ENCODE peak calls at places on chromosome 15, in six cellular contexts. T is activated naive CD8-positive, alpha-beta T cell treated with anti-CD3 and anti-CD28 coated beads for 36 hours; K is EL; M is iris pigment epithelial cell; H is colonic mucosa; D is CD8-positive, alpha-beta memory T cell. Y is an unnamed sample.

GRCh38 chr15:89121414-89121813 is 33.2 kb downstream of the ABHD2 start:
- DNase-seq in D (no peak), K (no peak), M (no peak), T (no peak), H (peak), Y (no peak)

GRCh38 chr15:99511865-99512632 is 53.7 kb upstream of the MEF2A start:
- DNase-seq in K (no peak), H (no peak), M (no peak), T (no peak), D (no peak), Y (no peak)

GRCh38 chr15:48001393-48002059 is 119.3 kb upstream of the SLC24A5 start:
- DNase-seq in T (no peak), H (no peak), D (no peak), K (no peak), M (no peak), Y (no peak)

GRCh38 chr15:38768970-38769369 is 204.4 kb upstream of the RASGRP1 start:
- DNase-seq in T (no peak), K (peak), M (peak), H (peak), D (no peak), Y (no peak)

GRCh38 chr15:75348563-75349350 is 1.9 kb downstream of the NEIL1 start:
- DNase-seq in D (no peak), M (no peak), K (no peak), H (no peak), T (no peak), Y (no peak)

GRCh38 chr15:57306305-57306943 is 69.9 kb upstream of the CGNL1 start:
- DNase-seq in M (peak), D (peak), H (peak), T (peak), K (peak), Y (no peak)

GRCh38 chr15:42065008-42065407 is 29.4 kb downstream of the PLA2G4D start:
- DNase-seq in T (no peak), M (no peak), H (peak), D (no peak), K (peak), Y (no peak)

GRCh38 chr15:95932676-95933075 is 397.8 kb upstream of the NR2F2 start:
- DNase-seq in T (no peak), M (peak), D (no peak), K (peak), H (no peak), Y (no peak)

GRCh38 chr15:44710236-44711088 is 661 bp downstream of the PATL2 start:
- DNase-seq in M (no peak), K (peak), T (no peak), D (peak), H (peak), Y (no peak)

GRCh38 chr15:77395013-77395774 is 24.7 kb downstream of the PEAK1 start:
- DNase-seq in M (no peak), H (no peak), K (no peak), T (no peak), D (no peak), Y (no peak)

GRCh38 chr15:39530446-39531342 is 50.2 kb upstream of the THBS1 start:
- DNase-seq in T (no peak), K (peak), M (peak), D (no peak), H (no peak), Y (no peak)

GRCh38 chr15:72404356-72404755 is 6.3 kb downstream of the TMEM202 start:
- DNase-seq in K (no peak), H (no peak), T (no peak), D (no peak), M (no peak), Y (no peak)

GRCh38 chr15:31328999-31329639 is 2.5 kb downstream of the KLF13 start:
- DNase-seq in T (peak), D (no peak), H (peak), M (no peak), K (no peak), Y (no peak)

GRCh38 chr15:94259121-94259776 is 27.9 kb downstream of the MCTP2 start:
- DNase-seq in M (peak), T (no peak), H (no peak), K (no peak), D (no peak), Y (no peak)

GRCh38 chr15:73265536-73266153 is 103.1 kb downstream of the HCN4 start:
- DNase-seq in T (peak), K (peak), H (peak), M (peak), D (peak), Y (peak)

GRCh38 chr15:31308185-31308639 is 18.4 kb upstream of the KLF13 start:
- DNase-seq in H (no peak), K (no peak), T (no peak), M (no peak), D (no peak), Y (no peak)

GRCh38 chr15:53808058-53808703 is 48.7 kb upstream of the WDR72 start:
- DNase-seq in M (peak), K (no peak), T (no peak), H (no peak), D (no peak), Y (no peak)

GRCh38 chr15:49044761-49045571 is 1.3 kb downstream of the SECISBP2L start:
- DNase-seq in H (no peak), K (no peak), M (no peak), T (no peak), D (no peak), Y (no peak)

GRCh38 chr15:80234883-80235282 is 17.1 kb downstream of the CTXND1 start:
- DNase-seq in K (peak), M (peak), H (peak), T (peak), D (peak), Y (no peak)

GRCh38 chr15:100042558-100042957 is 299.2 kb downstream of the ADAMTS17 start:
- DNase-seq in M (peak), H (no peak), K (peak), D (no peak), T (no peak), Y (no peak)

GRCh38 chr15:29692527-29692926 is 129.7 kb downstream of the TJP1 start:
- DNase-seq in K (no peak), H (no peak), D (no peak), M (no peak), T (no peak), Y (no peak)

GRCh38 chr15:48500595-48500994 is 144.9 kb downstream of the FBN1 start:
- DNase-seq in M (no peak), H (no peak), T (no peak), D (no peak), K (no peak), Y (no peak)

GRCh38 chr15:35071071-35071470 is 14.0 kb downstream of the NANOGP8 start:
- DNase-seq in D (no peak), M (no peak), K (no peak), H (no peak), T (no peak), Y (no peak)

GRCh38 chr15:65613365-65613764 is 2.4 kb upstream of the INTS14 start:
- DNase-seq in D (no peak), H (no peak), T (no peak), M (no peak), K (no peak), Y (no peak)

GRCh38 chr15:36899696-36900095 is 200.7 kb downstream of the MEIS2 start:
- DNase-seq in H (no peak), K (no peak), T (no peak), D (no peak), M (no peak), Y (no peak)